ENCODE peak calls at places on chromosomes 13 and 19, in nine cellular contexts. C, Z, E, B, F, S, R, U and L are unnamed samples.
A peak's percentile ranks its signal among the peaks of the same experiment; 100 is the strongest.

GRCh38 chr19:29943615-29944014 is 1.6 kb downstream of the URI1 start:
- DNase-seq in R (no peak), B (no peak), S (no peak), E (peak; percentile 23), U (no peak), Z (no peak), F (no peak), C (no peak), L (no peak)

GRCh38 chr19:36152061-36152885 is at the start of gene COX7A1:
- DNase-seq in C (no peak), R (no peak), S (no peak), E (peak; percentile 71), Z (no peak), U (no peak), B (no peak), F (peak; percentile 70), L (no peak)

GRCh38 chr19:18800079-18800478 is 9.0 kb upstream of the COMP start:
- DNase-seq in C (no peak), F (no peak), Z (no peak), R (no peak), S (no peak), E (no peak), B (no peak), U (no peak), L (no peak)

GRCh38 chr19:19410553-19411550 is 5.4 kb downstream of the GATAD2A start:
- DNase-seq in B (no peak), C (no peak), Z (no peak), R (peak; percentile 55), S (no peak), E (no peak), U (no peak), F (no peak), L (peak; percentile 64)

GRCh38 chr13:109130093-109130835 is 500.9 kb downstream of the MYO16 start:
- DNase-seq in Z (no peak), B (no peak), S (no peak), R (no peak), E (no peak), U (no peak), C (no peak), F (no peak), L (no peak)

GRCh38 chr13:67308004-67308772 is 78.1 kb upstream of the PCDH9 start:
- DNase-seq in Z (no peak), B (no peak), F (peak; percentile 13), E (peak; percentile 7), U (no peak), S (no peak), R (no peak), C (no peak), L (no peak)

GRCh38 chr19:17406039-17406886 is 833 bp upstream of the BST2 start:
- DNase-seq in B (no peak), S (no peak), F (no peak), E (peak; percentile 35), R (peak; percentile 36), U (no peak), Z (no peak), C (no peak), L (peak; percentile 79)

GRCh38 chr13:47908200-47908902 is 92.7 kb downstream of the SUCLA2 start:
- DNase-seq in S (no peak), E (peak; percentile 78), R (no peak), Z (no peak), U (no peak), B (no peak), F (peak; percentile 33), C (no peak), L (no peak)

GRCh38 chr13:21336609-21337008 is 122.5 kb downstream of the ZDHHC20 start:
- DNase-seq in S (no peak), F (no peak), R (no peak), U (no peak), Z (no peak), E (no peak), B (no peak), C (no peak), L (no peak)